ENCODE peak calls at places on chromosomes 13 and 19, in ten cellular contexts. One of them, this sample, is unnamed.

GRCh38 chr19:45200614-45201013 is 22.0 kb downstream of the BLOC1S3 start:
- DNase-seq in HepG2: peak; percentile 62
- DNase-seq in AG04450: no peak
- DNase-seq in omental fat pad: no peak
- DNase-seq in Peyer's patch: no peak
- DNase-seq in CD4-positive, alpha-beta T cell: no peak
- DNase-seq in cardiac fibroblast: peak; percentile 43
- DNase-seq in dorsolateral prefrontal cortex: no peak
- DNase-seq in nephron progenitor cell: peak; percentile 59
- DNase-seq in heart right ventricle: peak; percentile 31
- DNase-seq in this sample: no peak

GRCh38 chr19:8323781-8324185 is 2.5 kb downstream of the RPS28 start:
- DNase-seq in HepG2: no peak
- DNase-seq in AG04450: no peak
- DNase-seq in omental fat pad: no peak
- DNase-seq in Peyer's patch: no peak
- DNase-seq in CD4-positive, alpha-beta T cell: no peak
- DNase-seq in cardiac fibroblast: no peak
- DNase-seq in dorsolateral prefrontal cortex: no peak
- DNase-seq in nephron progenitor cell: no peak
- DNase-seq in heart right ventricle: no peak
- DNase-seq in this sample: no peak

GRCh38 chr19:38812841-38813320 is at the start of gene LGALS4:
- DNase-seq in HepG2: no peak
- DNase-seq in AG04450: no peak
- DNase-seq in omental fat pad: no peak
- DNase-seq in Peyer's patch: no peak
- DNase-seq in CD4-positive, alpha-beta T cell: no peak
- DNase-seq in cardiac fibroblast: no peak
- DNase-seq in dorsolateral prefrontal cortex: no peak
- DNase-seq in nephron progenitor cell: no peak
- DNase-seq in heart right ventricle: no peak
- DNase-seq in this sample: no peak

GRCh38 chr13:91278888-91279287 is 68.6 kb upstream of the MIR17HG start:
- DNase-seq in HepG2: no peak
- DNase-seq in AG04450: no peak
- DNase-seq in omental fat pad: no peak
- DNase-seq in Peyer's patch: no peak
- DNase-seq in CD4-positive, alpha-beta T cell: no peak
- DNase-seq in cardiac fibroblast: no peak
- DNase-seq in dorsolateral prefrontal cortex: no peak
- DNase-seq in nephron progenitor cell: no peak
- DNase-seq in heart right ventricle: no peak
- DNase-seq in this sample: no peak

GRCh38 chr19:21328402-21328801 is 808 bp downstream of the ZNF708 start:
- DNase-seq in HepG2: peak; percentile 3
- DNase-seq in AG04450: no peak
- DNase-seq in omental fat pad: no peak
- DNase-seq in Peyer's patch: no peak
- DNase-seq in CD4-positive, alpha-beta T cell: no peak
- DNase-seq in cardiac fibroblast: no peak
- DNase-seq in dorsolateral prefrontal cortex: no peak
- DNase-seq in nephron progenitor cell: peak; percentile 4
- DNase-seq in heart right ventricle: no peak
- DNase-seq in this sample: no peak

GRCh38 chr13:106173346-106173745 is 362.1 kb downstream of the EFNB2 start:
- DNase-seq in HepG2: no peak
- DNase-seq in AG04450: no peak
- DNase-seq in omental fat pad: no peak
- DNase-seq in Peyer's patch: no peak
- DNase-seq in CD4-positive, alpha-beta T cell: no peak
- DNase-seq in cardiac fibroblast: no peak
- DNase-seq in dorsolateral prefrontal cortex: no peak
- DNase-seq in nephron progenitor cell: no peak
- DNase-seq in heart right ventricle: no peak
- DNase-seq in this sample: no peak

GRCh38 chr19:44924243-44924725 is 9.9 kb downstream of the APOC1 start:
- DNase-seq in HepG2: peak; percentile 97
- DNase-seq in AG04450: no peak
- DNase-seq in omental fat pad: no peak
- DNase-seq in Peyer's patch: no peak
- DNase-seq in CD4-positive, alpha-beta T cell: no peak
- DNase-seq in cardiac fibroblast: no peak
- DNase-seq in dorsolateral prefrontal cortex: no peak
- DNase-seq in nephron progenitor cell: no peak
- DNase-seq in heart right ventricle: no peak
- DNase-seq in this sample: no peak

GRCh38 chr19:55696301-55697068 is 21.5 kb downstream of the EPN1 start:
- DNase-seq in HepG2: no peak
- DNase-seq in AG04450: no peak
- DNase-seq in omental fat pad: no peak
- DNase-seq in Peyer's patch: no peak
- DNase-seq in CD4-positive, alpha-beta T cell: no peak
- DNase-seq in cardiac fibroblast: no peak
- DNase-seq in dorsolateral prefrontal cortex: no peak
- DNase-seq in nephron progenitor cell: no peak
- DNase-seq in heart right ventricle: no peak
- DNase-seq in this sample: no peak

GRCh38 chr13:110006304-110006703 is 219.9 kb upstream of the IRS2 start:
- DNase-seq in HepG2: no peak
- DNase-seq in AG04450: no peak
- DNase-seq in omental fat pad: no peak
- DNase-seq in Peyer's patch: no peak
- DNase-seq in CD4-positive, alpha-beta T cell: no peak
- DNase-seq in cardiac fibroblast: peak; percentile 88
- DNase-seq in dorsolateral prefrontal cortex: no peak
- DNase-seq in nephron progenitor cell: no peak
- DNase-seq in heart right ventricle: no peak
- DNase-seq in this sample: no peak

GRCh38 chr13:30334663-30335386 is 27.5 kb upstream of the KATNAL1 start:
- DNase-seq in HepG2: peak; percentile 80
- DNase-seq in AG04450: no peak
- DNase-seq in omental fat pad: no peak
- DNase-seq in Peyer's patch: no peak
- DNase-seq in CD4-positive, alpha-beta T cell: no peak
- DNase-seq in cardiac fibroblast: peak; percentile 62
- DNase-seq in dorsolateral prefrontal cortex: no peak
- DNase-seq in nephron progenitor cell: no peak
- DNase-seq in heart right ventricle: no peak
- DNase-seq in this sample: no peak

GRCh38 chr19:17125052-17125727 is 49.6 kb downstream of the MYO9B start:
- DNase-seq in HepG2: no peak
- DNase-seq in AG04450: no peak
- DNase-seq in omental fat pad: no peak
- DNase-seq in Peyer's patch: no peak
- DNase-seq in CD4-positive, alpha-beta T cell: no peak
- DNase-seq in cardiac fibroblast: no peak
- DNase-seq in dorsolateral prefrontal cortex: no peak
- DNase-seq in nephron progenitor cell: no peak
- DNase-seq in heart right ventricle: no peak
- DNase-seq in this sample: no peak

GRCh38 chr19:2334986-2335846 is 6.7 kb downstream of the SPPL2B start:
- DNase-seq in HepG2: no peak
- DNase-seq in AG04450: no peak
- DNase-seq in omental fat pad: no peak
- DNase-seq in Peyer's patch: no peak
- DNase-seq in CD4-positive, alpha-beta T cell: no peak
- DNase-seq in cardiac fibroblast: no peak
- DNase-seq in dorsolateral prefrontal cortex: no peak
- DNase-seq in nephron progenitor cell: no peak
- DNase-seq in heart right ventricle: peak; percentile 7
- DNase-seq in this sample: no peak

GRCh38 chr19:2333027-2333806 is 4.7 kb downstream of the SPPL2B start:
- DNase-seq in HepG2: no peak
- DNase-seq in AG04450: no peak
- DNase-seq in omental fat pad: no peak
- DNase-seq in Peyer's patch: no peak
- DNase-seq in CD4-positive, alpha-beta T cell: no peak
- DNase-seq in cardiac fibroblast: no peak
- DNase-seq in dorsolateral prefrontal cortex: no peak
- DNase-seq in nephron progenitor cell: no peak
- DNase-seq in heart right ventricle: no peak
- DNase-seq in this sample: no peak

GRCh38 chr19:2334426-2334825 is 5.9 kb downstream of the SPPL2B start:
- DNase-seq in HepG2: no peak
- DNase-seq in AG04450: no peak
- DNase-seq in omental fat pad: no peak
- DNase-seq in Peyer's patch: no peak
- DNase-seq in CD4-positive, alpha-beta T cell: no peak
- DNase-seq in cardiac fibroblast: no peak
- DNase-seq in dorsolateral prefrontal cortex: no peak
- DNase-seq in nephron progenitor cell: no peak
- DNase-seq in heart right ventricle: no peak
- DNase-seq in this sample: no peak

GRCh38 chr19:2332341-2333026 is 4.0 kb downstream of the SPPL2B start:
- DNase-seq in HepG2: no peak
- DNase-seq in AG04450: no peak
- DNase-seq in omental fat pad: no peak
- DNase-seq in Peyer's patch: peak; percentile 90
- DNase-seq in CD4-positive, alpha-beta T cell: peak; percentile 28
- DNase-seq in cardiac fibroblast: no peak
- DNase-seq in dorsolateral prefrontal cortex: no peak
- DNase-seq in nephron progenitor cell: no peak
- DNase-seq in heart right ventricle: peak; percentile 38
- DNase-seq in this sample: no peak

DNA sequence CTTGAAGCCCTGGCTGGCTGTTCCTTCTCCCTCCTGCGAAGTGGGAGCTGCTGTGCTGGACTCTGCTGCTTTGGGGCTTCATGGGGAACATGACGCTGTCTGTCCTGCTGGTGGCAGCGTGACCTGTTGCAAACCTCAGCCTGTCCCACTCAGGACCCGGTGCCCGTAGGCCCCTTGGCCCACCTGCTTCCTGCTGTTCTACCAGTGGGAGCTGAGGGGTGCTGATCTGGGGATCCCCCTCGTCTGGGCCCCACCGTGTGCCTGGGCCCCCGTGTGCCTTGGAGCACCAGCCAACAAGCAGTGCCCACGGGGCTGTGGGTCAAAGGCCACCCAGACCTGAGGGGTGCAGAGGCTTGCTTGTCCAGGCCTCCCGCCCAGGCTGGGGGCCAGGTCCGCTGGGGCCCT is 5.3 kb downstream of the SPPL2B start:
- DNase-seq in HepG2: no peak
- DNase-seq in AG04450: no peak
- DNase-seq in omental fat pad: no peak
- DNase-seq in Peyer's patch: no peak
- DNase-seq in CD4-positive, alpha-beta T cell: no peak
- DNase-seq in cardiac fibroblast: no peak
- DNase-seq in dorsolateral prefrontal cortex: no peak
- DNase-seq in nephron progenitor cell: no peak
- DNase-seq in heart right ventricle: no peak
- DNase-seq in this sample: no peak
- TF ChIP-seq CTCF in HepG2: peak; percentile 67
- TF ChIP-seq CTCF in AG04450: no peak
- TF ChIP-seq CTCF in omental fat pad: no peak
- TF ChIP-seq CTCF in Peyer's patch: no peak
- TF ChIP-seq CTCF in CD4-positive, alpha-beta T cell: no peak
- TF ChIP-seq CTCF in cardiac fibroblast: no peak
- TF ChIP-seq CTCF in dorsolateral prefrontal cortex: peak; percentile 29
- TF ChIP-seq CTCF in nephron progenitor cell: no peak
- TF ChIP-seq CTCF in heart right ventricle: no peak
- TF ChIP-seq CTCF in this sample: no peak

GRCh38 chr13:23947893-23948292 is 50.6 kb upstream of the C1QTNF9B start:
- DNase-seq in HepG2: no peak
- DNase-seq in AG04450: no peak
- DNase-seq in omental fat pad: no peak
- DNase-seq in Peyer's patch: no peak
- DNase-seq in CD4-positive, alpha-beta T cell: no peak
- DNase-seq in cardiac fibroblast: no peak
- DNase-seq in dorsolateral prefrontal cortex: no peak
- DNase-seq in nephron progenitor cell: no peak
- DNase-seq in heart right ventricle: no peak
- DNase-seq in this sample: no peak
- TF ChIP-seq CTCF in HepG2: no peak
- TF ChIP-seq CTCF in AG04450: no peak
- TF ChIP-seq CTCF in omental fat pad: no peak
- TF ChIP-seq CTCF in Peyer's patch: no peak
- TF ChIP-seq CTCF in CD4-positive, alpha-beta T cell: no peak
- TF ChIP-seq CTCF in cardiac fibroblast: no peak
- TF ChIP-seq CTCF in dorsolateral prefrontal cortex: no peak
- TF ChIP-seq CTCF in nephron progenitor cell: no peak
- TF ChIP-seq CTCF in heart right ventricle: no peak
- TF ChIP-seq CTCF in this sample: no peak

DNA sequence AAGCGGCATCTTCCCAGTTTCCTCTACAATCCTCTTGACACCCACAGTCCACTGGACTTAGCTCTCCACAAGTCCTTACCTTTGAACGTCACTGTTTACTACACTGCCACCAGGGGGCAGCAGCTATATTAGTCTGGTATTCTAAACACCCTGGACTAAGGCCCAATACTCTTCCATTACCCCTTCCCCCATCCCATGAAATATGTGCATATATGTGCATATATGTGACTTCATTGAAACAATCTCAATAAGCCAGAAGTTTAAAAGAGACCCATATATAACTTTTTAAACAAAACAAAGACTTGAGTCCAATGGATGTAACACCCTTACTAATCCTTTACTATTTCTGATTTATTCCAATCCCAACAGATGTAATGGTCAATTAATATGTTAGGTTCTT is 15.5 kb downstream of the GGACT start:
- DNase-seq in HepG2: peak; percentile 77
- DNase-seq in AG04450: peak; percentile 48
- DNase-seq in omental fat pad: peak; percentile 62
- DNase-seq in Peyer's patch: peak; percentile 79
- DNase-seq in CD4-positive, alpha-beta T cell: peak; percentile 70
- DNase-seq in cardiac fibroblast: peak; percentile 88
- DNase-seq in dorsolateral prefrontal cortex: peak; percentile 65
- DNase-seq in nephron progenitor cell: peak; percentile 70
- DNase-seq in heart right ventricle: peak; percentile 46
- DNase-seq in this sample: peak; percentile 20
- TF ChIP-seq CTCF in HepG2: peak; percentile 82
- TF ChIP-seq CTCF in AG04450: peak; percentile 79
- TF ChIP-seq CTCF in omental fat pad: no peak
- TF ChIP-seq CTCF in Peyer's patch: peak; percentile 79
- TF ChIP-seq CTCF in CD4-positive, alpha-beta T cell: peak; percentile 75
- TF ChIP-seq CTCF in cardiac fibroblast: peak; percentile 70
- TF ChIP-seq CTCF in dorsolateral prefrontal cortex: peak; percentile 77
- TF ChIP-seq CTCF in nephron progenitor cell: peak; percentile 70
- TF ChIP-seq CTCF in heart right ventricle: peak; percentile 50
- TF ChIP-seq CTCF in this sample: peak; percentile 72

GRCh38 chr13:45436953-45437352 is 18.8 kb upstream of the SLC25A30 start:
- DNase-seq in HepG2: no peak
- DNase-seq in AG04450: no peak
- DNase-seq in omental fat pad: no peak
- DNase-seq in Peyer's patch: no peak
- DNase-seq in CD4-positive, alpha-beta T cell: no peak
- DNase-seq in cardiac fibroblast: no peak
- DNase-seq in dorsolateral prefrontal cortex: no peak
- DNase-seq in nephron progenitor cell: no peak
- DNase-seq in heart right ventricle: no peak
- DNase-seq in this sample: no peak
- TF ChIP-seq CTCF in HepG2: no peak
- TF ChIP-seq CTCF in AG04450: no peak
- TF ChIP-seq CTCF in omental fat pad: no peak
- TF ChIP-seq CTCF in Peyer's patch: no peak
- TF ChIP-seq CTCF in CD4-positive, alpha-beta T cell: no peak
- TF ChIP-seq CTCF in cardiac fibroblast: no peak
- TF ChIP-seq CTCF in dorsolateral prefrontal cortex: no peak
- TF ChIP-seq CTCF in nephron progenitor cell: no peak
- TF ChIP-seq CTCF in heart right ventricle: no peak
- TF ChIP-seq CTCF in this sample: no peak

GRCh38 chr13:108269601-108270328 is at the start of gene TNFSF13B:
- DNase-seq in HepG2: peak; percentile 7
- DNase-seq in AG04450: no peak
- DNase-seq in omental fat pad: no peak
- DNase-seq in Peyer's patch: peak; percentile 50
- DNase-seq in CD4-positive, alpha-beta T cell: peak; percentile 22
- DNase-seq in cardiac fibroblast: peak; percentile 54
- DNase-seq in dorsolateral prefrontal cortex: peak; percentile 51
- DNase-seq in nephron progenitor cell: peak; percentile 30
- DNase-seq in heart right ventricle: peak; percentile 35
- DNase-seq in this sample: peak; percentile 13
- TF ChIP-seq CTCF in HepG2: peak; percentile 50
- TF ChIP-seq CTCF in AG04450: no peak
- TF ChIP-seq CTCF in omental fat pad: no peak
- TF ChIP-seq CTCF in Peyer's patch: peak; percentile 2
- TF ChIP-seq CTCF in CD4-positive, alpha-beta T cell: no peak
- TF ChIP-seq CTCF in cardiac fibroblast: peak; percentile 11
- TF ChIP-seq CTCF in dorsolateral prefrontal cortex: no peak
- TF ChIP-seq CTCF in nephron progenitor cell: no peak
- TF ChIP-seq CTCF in heart right ventricle: no peak
- TF ChIP-seq CTCF in this sample: peak; percentile 14